ENCODE peak calls at places on chromosomes 3 and 15, in eight cellular contexts. P is activated B cell treated with CpG ODN at 0.5 μM for 24 hours, T is chondrocyte, S is cardiac muscle cell, C is fibroblast of villous mesenchyme, K is uterus, L is H9, Q is progenitor cell of endocrine pancreas. U is an unnamed sample.

GRCh38 chr15:94105760-94106159 is 125.6 kb upstream of the MCTP2 start:
- DNase-seq in P (no peak), C (peak), L (no peak), K (no peak), Q (no peak), S (no peak), T (no peak), U (no peak)

GRCh38 chr15:101539930-101540329 is 50.4 kb upstream of the PCSK6 start:
- DNase-seq in K (no peak), P (no peak), S (no peak), C (no peak), T (no peak), Q (no peak), L (peak), U (peak)

GRCh38 chr3:65878831-65879230 is 159.9 kb downstream of the MAGI1 start:
- DNase-seq in K (no peak), T (no peak), C (no peak), L (peak), Q (no peak), P (no peak), S (no peak), U (no peak)

GRCh38 chr3:38556640-38557358 is 60.7 kb downstream of the EXOG start:
- DNase-seq in T (no peak), P (no peak), S (no peak), C (no peak), K (no peak), L (peak), Q (no peak), U (no peak)

GRCh38 chr3:195080125-195080524 is 190.8 kb downstream of the XXYLT1 start:
- DNase-seq in S (no peak), C (no peak), L (no peak), T (peak), P (no peak), Q (no peak), K (no peak), U (no peak)

GRCh38 chr15:92091155-92091734 is 237.7 kb downstream of the SLCO3A1 start:
- DNase-seq in K (no peak), Q (peak), P (no peak), T (no peak), C (peak), L (peak), S (peak), U (no peak)

GRCh38 chr3:173739716-173740115 is 342.2 kb downstream of the NLGN1 start:
- DNase-seq in T (no peak), Q (no peak), C (no peak), K (no peak), P (no peak), L (no peak), S (no peak), U (no peak)

GRCh38 chr15:38002883-38003477 is 68.5 kb downstream of the TMCO5A start:
- DNase-seq in T (no peak), Q (no peak), P (no peak), C (peak), K (no peak), S (peak), L (peak), U (no peak)

GRCh38 chr3:8278448-8278847 is 223.2 kb upstream of the LMCD1 start:
- DNase-seq in C (no peak), T (no peak), L (peak), P (no peak), S (peak), K (no peak), Q (no peak), U (no peak)

GRCh38 chr15:72751751-72752455 is 31.7 kb downstream of the ADPGK start:
- DNase-seq in C (no peak), P (no peak), S (peak), L (no peak), K (no peak), T (no peak), Q (no peak), U (no peak)

GRCh38 chr3:194814878-194815357 is 129.2 kb downstream of the FAM43A start:
- DNase-seq in T (no peak), P (no peak), S (no peak), K (no peak), L (no peak), Q (no peak), C (no peak), U (no peak)

GRCh38 chr3:13110678-13111116 is 37.5 kb upstream of the IQSEC1 start:
- DNase-seq in Q (no peak), T (no peak), P (peak), K (no peak), L (no peak), C (peak), S (no peak), U (no peak)

GRCh38 chr3:107085261-107085660 is 292.0 kb upstream of the CCDC54 start:
- DNase-seq in L (no peak), S (peak), C (no peak), Q (no peak), T (no peak), K (no peak), P (no peak), U (no peak)

GRCh38 chr3:171384101-171384891 is 75.9 kb downstream of the TNIK start:
- DNase-seq in T (no peak), S (no peak), C (peak), Q (no peak), L (no peak), P (no peak), K (no peak), U (no peak)

GRCh38 chr3:30648670-30649357 is 42.4 kb downstream of the TGFBR2 start:
- DNase-seq in S (no peak), K (no peak), Q (no peak), P (no peak), C (no peak), L (no peak), T (no peak), U (no peak)

GRCh38 chr3:46059432-46059831 is 32.1 kb upstream of the XCR1 start:
- DNase-seq in C (no peak), Q (no peak), P (no peak), L (no peak), S (no peak), K (no peak), T (no peak), U (no peak)

GRCh38 chr3:46061108-46061507 is 33.8 kb upstream of the XCR1 start:
- DNase-seq in C (no peak), S (no peak), T (no peak), P (no peak), L (no peak), K (no peak), Q (no peak), U (no peak)

GRCh38 chr3:46056686-46057085 is 29.4 kb upstream of the XCR1 start:
- DNase-seq in S (no peak), T (no peak), Q (no peak), K (no peak), C (no peak), L (no peak), P (no peak), U (no peak)

GRCh38 chr3:46057716-46058115 is 30.4 kb upstream of the XCR1 start:
- DNase-seq in P (no peak), L (no peak), T (no peak), C (no peak), K (no peak), S (no peak), Q (no peak), U (no peak)

DNA sequence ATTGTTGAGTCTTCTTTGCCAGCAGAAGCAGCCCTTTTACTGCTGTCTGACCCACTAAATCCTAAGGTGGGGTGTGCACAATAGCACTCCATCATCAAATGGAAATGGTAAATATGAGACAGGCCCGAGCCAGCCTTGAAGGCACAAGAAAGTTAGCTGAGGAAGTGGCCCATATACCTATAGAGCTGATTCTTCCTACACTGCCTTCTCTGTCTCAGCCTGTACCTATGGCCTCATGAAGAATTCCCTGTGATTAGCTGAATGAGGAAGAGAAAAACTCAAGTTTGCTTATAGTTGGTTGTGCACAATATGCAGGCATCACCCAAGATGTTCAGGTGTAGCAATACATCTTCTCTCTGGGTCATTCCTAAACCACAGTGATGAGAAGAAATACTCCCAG is 31.7 kb upstream of the XCR1 start:
- DNase-seq in T (no peak), K (no peak), P (no peak), Q (no peak), L (no peak), C (no peak), S (no peak), U (no peak)
- TF ChIP-seq CTCF in T (no peak), K (no peak), P (no peak), Q (no peak), L (no peak), C (no peak), S (no peak), U (no peak)

GRCh38 chr15:45703670-45704328 is 69.0 kb downstream of the SQOR start:
- DNase-seq in P (no peak), T (no peak), K (no peak), C (peak), L (peak), S (no peak), Q (no peak), U (no peak)
- TF ChIP-seq CTCF in P (no peak), T (peak), K (no peak), C (no peak), L (peak), S (peak), Q (peak), U (no peak)

GRCh38 chr15:65792130-65792987 is at the start of gene DENND4A:
- DNase-seq in C (peak), P (peak), Q (peak), L (peak), K (peak), T (peak), S (peak), U (peak)
- TF ChIP-seq CTCF in C (no peak), P (no peak), Q (no peak), L (no peak), K (no peak), T (no peak), S (no peak), U (no peak)

DNA sequence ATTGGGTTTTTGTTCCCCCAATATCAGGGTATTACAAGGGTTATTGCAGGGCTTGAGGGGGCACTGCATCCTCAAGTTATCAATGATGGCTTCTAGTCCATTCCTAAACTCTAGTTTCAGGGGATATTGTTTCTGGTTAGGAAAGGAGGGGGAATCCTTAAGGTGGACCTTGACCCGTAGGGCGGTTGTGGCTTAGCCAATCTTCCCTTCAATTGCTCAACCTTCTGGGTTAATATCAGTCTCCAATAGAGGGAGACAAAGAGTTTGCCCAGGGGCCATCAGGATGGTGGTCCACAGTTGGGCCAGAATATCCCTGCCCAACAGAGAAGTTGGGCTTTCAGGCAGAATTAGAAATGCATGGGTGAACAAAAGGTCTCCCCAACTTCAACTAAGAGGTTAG is 214.9 kb downstream of the BCHE start:
- DNase-seq in K (no peak), Q (no peak), T (no peak), P (no peak), S (no peak), C (no peak), L (no peak), U (no peak)
- TF ChIP-seq CTCF in K (no peak), Q (no peak), T (no peak), P (no peak), S (no peak), C (no peak), L (peak), U (no peak)

GRCh38 chr15:80367094-80367493 is 37.1 kb upstream of the ARNT2 start:
- DNase-seq in C (peak), Q (no peak), L (peak), S (peak), K (no peak), T (no peak), P (no peak), U (no peak)
- TF ChIP-seq CTCF in C (peak), Q (no peak), L (peak), S (peak), K (no peak), T (peak), P (no peak), U (no peak)

GRCh38 chr3:143344516-143345165 is 225.1 kb downstream of the CHST2 start:
- DNase-seq in C (peak), T (no peak), K (no peak), L (no peak), S (no peak), Q (no peak), P (no peak), U (no peak)

GRCh38 chr3:143349455-143349854 is 229.9 kb downstream of the CHST2 start:
- DNase-seq in Q (no peak), K (no peak), C (no peak), S (no peak), P (no peak), L (no peak), T (no peak), U (no peak)

GRCh38 chr3:143352850-143353550 is 233.4 kb downstream of the CHST2 start:
- DNase-seq in T (no peak), P (no peak), L (no peak), K (no peak), Q (no peak), C (no peak), S (no peak), U (no peak)

GRCh38 chr3:143352031-143352623 is 232.6 kb downstream of the CHST2 start:
- DNase-seq in T (no peak), K (no peak), L (no peak), P (no peak), Q (no peak), C (peak), S (no peak), U (no peak)

GRCh38 chr3:143348486-143349327 is 229.1 kb downstream of the CHST2 start:
- DNase-seq in K (no peak), Q (no peak), C (no peak), S (peak), L (no peak), P (no peak), T (no peak), U (no peak)
- TF ChIP-seq CTCF in K (no peak), Q (no peak), C (peak), S (peak), L (no peak), P (no peak), T (peak), U (no peak)

GRCh38 chr15:75030424-75030823 is 7.0 kb downstream of the PPCDC start:
- DNase-seq in Q (no peak), C (no peak), T (no peak), K (no peak), L (no peak), S (no peak), P (no peak), U (no peak)
- TF ChIP-seq CTCF in Q (no peak), C (no peak), T (no peak), K (no peak), L (peak), S (no peak), P (no peak), U (no peak)

DNA sequence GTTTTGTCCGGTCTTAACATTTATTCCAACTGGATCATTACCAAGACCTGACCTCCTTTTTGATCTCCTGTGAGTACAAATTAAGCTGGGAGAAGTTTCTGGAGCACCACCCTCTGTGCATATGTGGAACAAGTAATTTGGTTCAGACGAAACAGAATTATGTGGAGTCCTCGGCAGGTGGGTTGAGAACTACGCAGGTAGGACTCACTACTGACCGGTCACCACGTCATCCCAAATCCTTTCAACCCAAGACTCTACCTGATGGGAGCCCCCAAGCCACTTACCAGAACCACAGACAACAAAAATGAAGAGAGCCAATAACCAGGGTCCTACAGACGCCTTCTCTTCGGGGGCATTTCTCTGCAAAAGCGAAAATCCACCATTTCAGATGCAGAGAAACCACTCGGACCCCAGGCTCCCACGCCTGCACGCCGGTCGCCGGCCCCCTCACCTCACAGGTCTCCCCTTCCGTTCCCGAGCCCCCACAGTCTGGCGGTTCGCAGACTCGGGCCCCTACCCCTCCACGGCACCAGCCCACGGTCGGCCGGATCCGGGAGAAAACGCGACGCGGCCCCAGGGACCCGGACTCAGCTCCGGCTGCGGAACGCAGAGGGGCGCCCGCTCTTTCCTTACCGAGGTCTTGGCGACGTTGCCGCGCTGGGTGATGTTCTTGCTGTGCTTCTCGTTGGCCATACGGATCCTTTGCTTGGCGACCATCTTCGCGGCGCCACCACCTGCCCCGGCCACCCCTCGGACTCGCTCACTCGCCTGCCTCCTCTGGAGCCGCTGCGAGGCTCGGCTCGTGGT is 674 bp downstream of the SERP1 start:
- DNase-seq in T (no peak), P (no peak), S (peak), Q (peak), C (peak), L (no peak), K (no peak), U (peak)
- TF ChIP-seq CTCF in T (peak), P (no peak), S (no peak), Q (no peak), C (no peak), L (no peak), K (no peak), U (no peak)

DNA sequence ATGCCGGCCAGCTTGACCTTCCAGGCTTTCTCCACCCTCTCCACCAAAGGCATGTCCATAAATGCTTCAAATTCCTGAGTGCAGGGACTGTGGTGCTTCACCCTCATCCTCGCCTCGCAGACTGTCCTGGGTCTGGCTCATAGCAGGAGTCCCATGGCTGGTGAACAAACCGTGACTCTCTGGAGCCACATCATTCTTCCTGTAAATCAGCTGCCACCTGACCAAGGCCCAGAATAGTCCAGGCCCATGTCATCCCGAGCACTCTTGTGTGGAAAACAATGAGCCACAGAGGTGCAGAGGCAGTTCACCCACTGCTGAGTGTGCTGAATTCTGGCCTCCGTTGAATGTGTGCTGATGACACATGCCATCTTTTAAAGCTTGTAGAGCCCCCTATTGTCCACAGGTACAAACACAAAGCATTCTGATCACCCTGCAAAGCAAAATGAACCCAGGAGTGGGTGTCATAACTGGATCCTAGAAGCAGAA is 68.6 kb downstream of the ABHD5 start:
- DNase-seq in S (peak), C (peak), K (no peak), T (no peak), P (no peak), L (no peak), Q (no peak), U (no peak)
- TF ChIP-seq CTCF in S (peak), C (peak), K (no peak), T (peak), P (no peak), L (no peak), Q (no peak), U (no peak)